ENCODE peak calls at places on chromosome 22, in ten cellular contexts. J is body of pancreas, U is right lobe of liver, T is A549, Y is heart left ventricle, P is spleen, K is gastrocnemius medialis, N is breast epithelium, D is stomach, I is IMR-90. H is an unnamed sample.

GRCh38 chr22:37486224-37486845 is at the start of gene MFNG:
- DNase-seq in D (peak), Y (peak), T (peak), K (peak), U (peak), I (peak), N (no peak), J (peak), P (peak), H (peak)

GRCh38 chr22:42686756-42687491 is 33.7 kb downstream of the A4GALT start:
- DNase-seq in J (no peak), I (no peak), T (no peak), N (no peak), D (no peak), U (no peak), K (no peak), P (no peak), Y (peak), H (no peak)

GRCh38 chr22:39576027-39576426 is 5.5 kb downstream of the CACNA1I start:
- DNase-seq in I (no peak), T (no peak), J (no peak), U (no peak), D (no peak), P (no peak), N (no peak), K (no peak), Y (no peak), H (no peak)

GRCh38 chr22:37802310-37803194 is 5.2 kb upstream of the GCAT start:
- DNase-seq in N (no peak), U (peak), J (peak), T (peak), D (peak), I (peak), P (no peak), K (no peak), Y (peak), H (peak)

GRCh38 chr22:39932918-39933649 is 27.1 kb upstream of the TMA7B start:
- DNase-seq in D (peak), U (peak), I (no peak), J (peak), T (peak), N (no peak), K (no peak), Y (peak), P (no peak), H (peak)

GRCh38 chr22:47736166-47737034 is 974.0 kb downstream of the TBC1D22A start:
- DNase-seq in D (no peak), P (no peak), N (no peak), I (no peak), J (no peak), T (no peak), U (no peak), K (no peak), Y (no peak), H (no peak)

GRCh38 chr22:39138357-39138997 is 14.0 kb downstream of the CBX7 start:
- DNase-seq in D (no peak), T (no peak), N (no peak), K (no peak), J (no peak), Y (no peak), U (no peak), I (no peak), P (peak), H (no peak)

GRCh38 chr22:44212936-44213335 is 32.2 kb downstream of the PARVG start:
- DNase-seq in U (no peak), T (no peak), D (no peak), Y (no peak), N (no peak), J (no peak), I (no peak), P (no peak), K (no peak), H (no peak)

GRCh38 chr22:23777776-23778575 is 5.3 kb downstream of the MMP11 start:
- DNase-seq in N (no peak), P (no peak), I (peak), T (no peak), J (no peak), D (no peak), K (no peak), Y (peak), U (no peak), H (no peak)

GRCh38 chr22:42747701-42748513 is 27.2 kb upstream of the A4GALT start:
- DNase-seq in Y (no peak), I (peak), N (no peak), P (no peak), U (no peak), T (no peak), D (no peak), J (no peak), K (no peak), H (no peak)

GRCh38 chr22:27810566-27810965 is 9.0 kb upstream of the MN1 start:
- DNase-seq in J (peak), P (no peak), I (peak), T (no peak), K (peak), D (peak), N (no peak), Y (peak), U (peak), H (no peak)
- H3K4me3 ChIP-seq in J (no peak), P (no peak), I (no peak), T (no peak), K (no peak), D (no peak), N (no peak), Y (no peak), U (no peak), H (no peak)

DNA sequence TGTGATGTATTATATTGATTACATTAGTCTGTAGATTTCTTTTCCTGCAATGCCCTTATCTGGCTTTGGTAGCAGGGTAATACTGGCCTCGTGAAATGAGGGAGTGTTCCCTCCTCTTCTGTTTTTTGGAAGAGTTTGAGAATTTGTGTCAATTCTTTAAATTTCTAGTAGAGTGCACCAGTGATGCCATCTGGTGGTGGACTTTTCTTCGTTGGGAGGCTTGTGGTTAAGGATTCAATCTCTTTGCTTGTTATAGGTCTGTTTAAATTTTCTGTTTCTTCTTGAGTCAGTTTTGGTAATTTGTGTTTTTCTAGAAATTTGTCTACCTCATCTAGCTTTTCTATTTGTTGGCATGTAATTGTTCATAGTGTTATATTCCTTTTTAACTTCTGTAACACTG is 18.9 kb downstream of the SHANK3 start:
- DNase-seq in I (peak), P (no peak), N (no peak), T (peak), D (no peak), U (peak), K (no peak), J (no peak), Y (no peak), H (no peak)
- TF ChIP-seq CTCF in I (peak), P (peak), N (no peak), T (peak), D (no peak), U (peak), K (no peak), J (peak), Y (peak), H (no peak)

GRCh38 chr22:26606611-26607010 is 11.2 kb downstream of the CRYBB1 start:
- DNase-seq in P (no peak), Y (no peak), K (no peak), T (peak), U (no peak), N (no peak), I (peak), J (no peak), D (no peak), H (no peak)

GRCh38 chr22:26601726-26602125 is 11.8 kb upstream of the TPST2 start:
- DNase-seq in K (no peak), T (no peak), J (no peak), I (no peak), Y (no peak), D (no peak), P (peak), U (no peak), N (no peak), H (no peak)

GRCh38 chr22:26604368-26604767 is 13.5 kb downstream of the CRYBB1 start:
- DNase-seq in J (no peak), Y (no peak), K (no peak), T (no peak), N (no peak), U (no peak), I (no peak), P (no peak), D (no peak), H (no peak)

GRCh38 chr22:26599505-26599904 is 9.6 kb upstream of the TPST2 start:
- DNase-seq in K (no peak), D (no peak), Y (no peak), I (no peak), U (no peak), N (no peak), T (no peak), P (peak), J (no peak), H (no peak)

GRCh38 chr22:26602127-26602526 is 12.2 kb upstream of the TPST2 start:
- DNase-seq in T (no peak), N (no peak), I (no peak), K (no peak), Y (no peak), J (no peak), U (no peak), D (no peak), P (no peak), H (no peak)
- TF ChIP-seq POLR2A in T (no peak), N (no peak), I (no peak), K (no peak), Y (no peak), J (no peak), U (no peak), D (no peak), P (no peak), H (no peak)

DNA sequence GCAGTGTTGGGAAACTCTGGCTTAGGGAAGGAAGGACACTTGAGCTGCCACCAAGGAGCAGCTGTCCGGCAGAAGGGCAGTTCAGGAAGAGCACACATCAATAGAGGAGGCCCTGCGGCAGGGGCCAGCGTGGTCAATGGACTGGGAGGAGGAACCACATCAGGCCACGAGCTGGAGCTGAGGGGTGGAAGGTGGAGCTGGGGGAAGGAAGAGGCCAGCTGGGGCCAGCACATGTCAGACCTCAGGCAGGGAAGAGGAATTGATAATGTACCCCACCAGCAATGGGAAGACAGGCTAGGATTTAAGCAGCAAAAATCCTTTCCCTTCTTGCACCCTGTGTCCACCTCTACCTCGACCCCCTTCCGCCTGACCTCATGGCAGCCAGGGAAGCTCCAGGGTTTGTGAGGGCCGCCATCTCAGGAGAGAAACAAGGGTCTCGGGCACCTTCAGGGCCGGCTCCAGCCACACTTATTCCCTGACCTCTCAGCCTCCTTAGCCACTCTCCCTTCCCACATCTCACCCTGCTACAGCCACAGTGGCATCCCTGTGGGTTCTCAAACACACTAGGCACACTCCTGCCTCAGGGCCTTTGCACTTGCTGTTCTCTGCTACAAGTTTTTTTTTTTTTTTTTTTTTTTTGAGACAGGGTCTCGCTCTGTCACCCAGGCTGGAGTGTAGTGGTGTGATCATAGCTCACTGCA is 157.8 kb upstream of the GRK3 start:
- DNase-seq in T (no peak), N (no peak), P (no peak), D (no peak), U (no peak), Y (peak), K (peak), I (no peak), J (peak), H (peak)
- H3K4me3 ChIP-seq in T (no peak), N (no peak), P (no peak), D (no peak), U (no peak), Y (no peak), K (no peak), I (no peak), J (no peak), H (no peak)

DNA sequence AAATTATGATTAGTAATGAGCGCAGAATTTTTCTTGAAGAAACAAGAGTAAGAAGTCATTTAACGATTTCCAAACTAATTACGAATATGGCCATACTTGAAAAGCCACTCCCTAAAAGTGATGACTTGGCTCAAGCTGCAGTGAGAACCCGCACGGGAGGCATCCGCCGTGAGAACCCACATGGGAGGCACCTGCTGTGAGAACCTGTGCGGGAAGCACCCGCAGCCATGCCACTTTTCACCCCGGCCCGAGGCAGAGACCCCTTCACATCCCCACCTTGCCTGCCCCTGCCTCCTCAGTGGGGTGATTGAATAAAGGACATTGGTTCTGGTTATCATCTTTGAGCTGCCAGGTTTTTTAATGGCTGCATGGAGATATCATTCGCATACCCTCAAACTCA is 89.7 kb downstream of the BRD1 start:
- DNase-seq in P (no peak), K (no peak), J (no peak), N (peak), U (no peak), T (no peak), I (no peak), Y (no peak), D (peak), H (no peak)
- TF ChIP-seq CTCF in P (no peak), K (no peak), J (no peak), N (no peak), U (no peak), T (no peak), I (no peak), Y (no peak), D (no peak), H (no peak)

DNA sequence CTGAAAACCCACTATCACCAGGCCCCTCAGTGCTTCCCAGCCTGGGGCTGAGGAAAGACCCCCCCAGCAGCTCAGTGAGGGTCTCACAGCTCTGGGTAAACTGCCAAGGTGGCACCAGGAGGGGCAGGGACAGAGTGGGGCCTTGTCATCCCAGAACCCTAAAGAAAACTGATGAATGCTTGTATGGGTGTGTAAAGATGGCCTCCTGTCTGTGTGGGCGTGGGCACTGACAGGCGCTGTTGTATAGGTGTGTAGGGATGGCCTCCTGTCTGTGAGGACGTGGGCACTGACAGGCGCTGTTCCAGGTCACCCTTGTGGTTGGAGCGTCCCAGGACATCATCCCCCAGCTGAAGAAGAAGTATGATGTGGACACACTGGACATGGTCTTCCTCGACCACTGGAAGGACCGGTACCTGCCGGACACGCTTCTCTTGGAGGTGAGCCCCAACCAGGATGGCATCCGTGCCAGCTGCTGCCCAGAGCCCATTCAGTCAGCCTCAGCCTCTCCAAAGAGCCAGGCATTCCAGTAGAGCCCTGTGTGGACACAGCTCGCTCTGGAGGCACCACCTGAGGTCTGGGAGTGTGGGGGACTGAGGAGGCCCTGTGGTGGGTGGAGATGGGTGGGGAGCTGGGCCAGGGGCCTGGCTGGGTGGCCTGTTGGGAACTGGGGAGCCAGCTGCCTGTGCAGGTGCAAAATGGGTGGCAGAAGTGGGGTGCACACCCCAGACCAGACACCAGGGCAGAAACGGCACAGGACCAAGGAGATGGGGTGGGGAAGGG is 22.4 kb upstream of the TXNRD2 start:
- DNase-seq in U (no peak), Y (no peak), J (no peak), N (no peak), D (no peak), K (no peak), P (no peak), T (no peak), I (no peak), H (no peak)
- TF ChIP-seq POLR2A in U (no peak), Y (no peak), J (no peak), N (no peak), D (no peak), K (no peak), P (no peak), T (no peak), I (no peak), H (no peak)

DNA sequence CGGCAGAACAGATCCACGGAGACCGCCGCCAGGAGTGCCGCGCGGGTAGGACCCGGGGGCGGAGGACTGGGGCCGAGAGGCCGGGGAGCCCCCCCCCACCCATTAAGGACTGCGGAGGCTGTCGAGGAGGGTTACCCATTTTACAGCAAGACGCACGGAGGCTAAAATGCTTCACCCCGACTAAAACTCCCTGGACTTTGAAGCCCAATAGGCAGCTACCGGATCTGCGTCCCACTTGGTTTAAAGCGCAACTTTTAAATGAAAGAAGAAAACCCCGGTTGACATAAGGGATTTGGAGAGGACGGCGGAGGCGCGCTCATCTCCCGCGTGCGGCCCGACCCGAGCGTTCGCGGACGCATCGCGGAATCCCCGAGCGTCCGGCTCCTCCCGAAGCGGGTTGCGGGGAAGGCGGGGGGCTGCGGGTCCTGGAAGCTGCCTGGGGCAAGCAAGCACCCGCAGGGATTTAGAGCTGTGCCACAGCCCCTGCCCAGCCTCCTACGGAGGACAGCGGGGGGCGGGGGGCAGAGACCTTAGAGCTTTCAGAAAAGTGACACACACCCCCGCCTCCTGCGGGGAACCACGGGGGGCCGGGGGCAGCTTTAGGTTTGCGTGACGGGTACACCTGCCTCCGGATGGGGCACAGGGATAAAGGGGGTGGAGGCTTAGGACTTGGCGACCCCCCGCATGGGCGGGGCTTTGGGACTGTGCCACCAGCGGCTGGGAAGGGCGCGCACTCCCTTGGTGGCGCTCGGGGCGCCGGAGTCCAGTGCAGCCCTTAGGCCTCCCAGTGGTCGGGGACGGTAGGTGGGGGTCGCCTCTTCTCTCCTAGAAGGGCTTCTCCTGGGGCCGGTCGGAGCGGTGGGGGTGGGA is 761 bp upstream of the CELSR1 start:
- DNase-seq in K (no peak), Y (no peak), J (no peak), U (no peak), P (no peak), T (peak), N (no peak), D (no peak), I (peak), H (no peak)
- H3K4me3 ChIP-seq in K (peak), Y (peak), J (no peak), U (peak), P (peak), T (peak), N (peak), D (peak), I (peak), H (peak)

DNA sequence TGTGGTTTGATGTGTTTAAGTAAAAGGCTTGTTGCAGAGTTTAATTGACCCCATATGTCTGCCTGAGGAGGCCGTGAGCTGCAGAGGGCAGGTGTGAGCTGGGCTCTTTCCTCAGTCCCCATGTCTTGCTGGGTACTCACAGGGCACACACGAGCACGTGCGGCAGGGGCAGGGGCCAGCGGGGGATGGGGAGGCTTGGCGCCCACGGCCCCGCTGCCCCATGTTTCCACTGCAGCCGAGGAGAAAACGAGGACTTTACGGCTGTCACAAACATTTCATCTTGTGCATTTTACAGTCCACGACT is 24.7 kb upstream of the CCDC188 start:
- DNase-seq in P (no peak), N (no peak), U (no peak), T (peak), Y (no peak), D (no peak), K (no peak), J (no peak), I (peak), H (no peak)
- TF ChIP-seq CTCF in P (no peak), N (no peak), U (no peak), T (no peak), Y (no peak), D (no peak), K (no peak), J (no peak), I (no peak), H (no peak)

H was measured in adrenal gland.